ENCODE peak calls at places on chromosomes 13 and 19, in six cellular contexts. N, H, Z, L, M and C are unnamed samples.
A peak's percentile ranks its signal among the peaks of the same experiment; 100 is the strongest.

GRCh38 chr19:41957161-41957837 is 1.8 kb downstream of the RABAC1 start:
- DNase-seq in N (no peak), H (no peak), Z (peak; percentile 48), L (no peak), M (no peak), C (no peak)

GRCh38 chr13:85995788-85996418 is 196.7 kb upstream of the SLITRK6 start:
- DNase-seq in H (no peak), L (no peak), Z (no peak), M (no peak), N (no peak), C (no peak)

GRCh38 chr13:92074658-92075057 is 676.2 kb downstream of the GPC5 start:
- DNase-seq in L (no peak), N (peak; percentile 35), M (no peak), H (no peak), Z (no peak), C (no peak)

GRCh38 chr13:24108615-24108965 is 51.9 kb upstream of the SPATA13 start:
- DNase-seq in M (no peak), H (no peak), N (no peak), L (no peak), Z (no peak), C (no peak)

GRCh38 chr19:17496337-17496997 is 15.0 kb upstream of the PGLS start:
- DNase-seq in N (peak; percentile 78), Z (peak; percentile 95), L (no peak), H (peak; percentile 62), M (peak; percentile 71), C (peak; percentile 52)

GRCh38 chr13:72163671-72164070 is 296.7 kb upstream of the DACH1 start:
- DNase-seq in N (no peak), M (no peak), H (no peak), Z (no peak), L (no peak), C (no peak)

GRCh38 chr19:10109528-10109927 is 2.0 kb upstream of the P2RY11 start:
- DNase-seq in Z (peak; percentile 54), N (no peak), H (no peak), M (no peak), L (no peak), C (no peak)

GRCh38 chr13:44669534-44669933 is 93.4 kb upstream of the TSC22D1 start:
- DNase-seq in M (no peak), H (no peak), N (no peak), Z (no peak), L (no peak), C (no peak)

GRCh38 chr19:42197375-42197817 is 20.1 kb downstream of the DEDD2 start:
- DNase-seq in L (no peak), Z (peak; percentile 76), H (no peak), M (no peak), N (peak; percentile 32), C (no peak)

GRCh38 chr13:101453784-101454201 is 1.3 kb downstream of the ITGBL1 start:
- DNase-seq in H (no peak), L (no peak), N (no peak), Z (peak; percentile 60), M (no peak), C (peak; percentile 47)

DNA sequence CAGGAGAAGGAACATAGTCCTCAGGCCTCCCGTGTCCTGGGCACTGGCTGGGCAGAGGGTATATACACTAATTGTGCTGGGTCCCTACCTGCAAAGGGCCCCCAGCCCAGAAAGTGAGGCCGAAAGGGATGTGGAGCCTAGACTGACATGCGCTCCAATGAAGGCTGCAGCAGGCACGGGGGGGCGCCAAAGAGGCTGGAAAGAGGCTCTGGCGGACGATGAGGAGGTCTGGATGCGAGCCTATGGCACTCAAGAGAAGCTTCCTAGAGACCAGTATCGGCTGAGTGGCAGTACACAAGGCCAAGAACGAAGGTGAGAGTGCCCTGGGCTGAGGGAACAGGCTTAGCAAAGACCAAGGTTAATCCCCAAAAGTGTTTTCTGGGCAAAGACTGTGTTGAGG is 16.6 kb downstream of the VRK3 start:
- DNase-seq in M (no peak), N (no peak), Z (no peak), H (no peak), L (no peak), C (no peak)
- TF ChIP-seq CTCF in M (peak; percentile 30), N (no peak), Z (peak; percentile 13), H (peak; percentile 5), L (no peak), C (no peak)

GRCh38 chr13:75225288-75225687 is 256.7 kb downstream of the TBC1D4 start:
- DNase-seq in L (no peak), N (no peak), H (no peak), M (no peak), Z (no peak), C (no peak)

GRCh38 chr13:75226092-75226491 is 255.9 kb downstream of the TBC1D4 start:
- DNase-seq in M (peak; percentile 8), Z (peak; percentile 13), H (no peak), L (no peak), N (no peak), C (no peak)

GRCh38 chr13:75236774-75237173 is 245.2 kb downstream of the TBC1D4 start:
- DNase-seq in M (no peak), Z (no peak), N (no peak), H (no peak), L (no peak), C (no peak)

GRCh38 chr13:75226755-75227435 is 255.1 kb downstream of the TBC1D4 start:
- DNase-seq in Z (peak; percentile 90), N (no peak), M (no peak), L (no peak), H (no peak), C (no peak)

DNA sequence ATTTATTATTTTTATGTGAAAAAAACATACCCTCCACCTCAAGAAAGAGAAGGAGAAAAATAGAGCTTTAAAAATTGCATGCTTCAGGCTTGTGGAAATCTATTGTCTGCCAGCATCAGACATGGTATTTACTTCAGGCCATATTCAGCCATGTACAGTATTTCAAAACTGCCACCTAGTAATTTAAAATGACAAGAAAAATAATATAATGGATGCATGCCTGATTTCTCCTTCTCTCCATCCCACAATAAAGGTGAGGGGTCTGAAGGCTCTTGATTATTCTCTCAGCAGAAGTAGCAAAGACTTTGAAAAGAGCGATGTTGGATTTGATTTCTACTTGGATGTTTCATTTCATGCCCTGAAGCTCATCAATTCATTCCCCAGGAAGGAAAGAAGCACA is 250.7 kb downstream of the TBC1D4 start:
- DNase-seq in Z (no peak), M (no peak), H (no peak), L (no peak), N (no peak), C (no peak)
- H3K4me1 ChIP-seq in Z (peaks cover 17% of the 10 kb centered on the region), M (peaks cover 3% of the 10 kb centered on the region), H (no peaks in the 10 kb centered on the region), L (no peaks in the 10 kb centered on the region), N (no peaks in the 10 kb centered on the region), C (no peaks in the 10 kb centered on the region)

DNA sequence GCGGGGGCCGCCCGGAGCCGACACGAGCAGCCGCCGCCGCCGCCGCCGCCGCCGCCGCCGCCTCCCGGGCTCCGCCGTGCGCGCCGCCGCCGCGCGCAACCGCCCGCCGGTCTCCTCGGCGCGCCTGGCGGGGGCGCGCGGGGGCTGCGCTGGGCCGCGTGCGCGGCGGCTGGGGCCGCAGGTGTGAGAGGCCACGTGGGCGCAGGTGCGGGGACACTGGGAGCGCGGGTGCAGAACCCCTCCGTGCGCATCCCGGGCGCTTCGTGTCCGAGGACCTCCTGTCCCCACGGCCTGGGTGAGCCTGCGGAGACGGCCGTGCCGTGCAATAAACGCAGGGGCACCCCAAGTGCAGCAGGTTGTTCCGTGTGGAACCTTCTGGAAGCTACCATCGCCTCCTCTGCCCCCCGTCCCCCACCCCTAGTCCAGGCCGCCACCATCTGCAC is at the start of gene LINGO3:
- DNase-seq in M (no peak), H (no peak), Z (peak; percentile 75), L (peak; percentile 55), N (no peak), C (peak; percentile 66)
- H3K4me3 ChIP-seq in M (no peak within 1 kb of the TSS), H (no peak within 1 kb of the TSS), Z (peak within 1 kb of the TSS; percentile 42), L (peak within 1 kb of the TSS; percentile 32), N (no peak within 1 kb of the TSS), C (no peak within 1 kb of the TSS)

GRCh38 chr19:46599716-46600392 is 1.3 kb upstream of the CALM3 start:
- DNase-seq in Z (peak; percentile 73), N (no peak), M (no peak), L (no peak), H (no peak), C (peak; percentile 15)

GRCh38 chr19:46601318-46602224 is at the start of gene CALM3:
- DNase-seq in M (no peak), L (peak; percentile 77), Z (peak; percentile 90), N (peak; percentile 25), H (no peak), C (peak; percentile 82)

GRCh38 chr19:46598372-46598917 is 2.7 kb upstream of the CALM3 start:
- DNase-seq in M (no peak), Z (no peak), N (no peak), L (no peak), H (no peak), C (no peak)

GRCh38 chr19:46602392-46603194 is 1.5 kb downstream of the CALM3 start:
- DNase-seq in Z (peak; percentile 87), L (peak; percentile 63), H (no peak), M (no peak), N (peak; percentile 25), C (peak; percentile 76)

GRCh38 chr19:46600393-46601317 is 475 bp upstream of the CALM3 start:
- DNase-seq in H (peak; percentile 98), L (peak; percentile 98), Z (peak; percentile 99), N (peak; percentile 98), M (peak; percentile 96), C (peak; percentile 94)
- TF ChIP-seq CTCF in H (no peak), L (no peak), Z (no peak), N (no peak), M (no peak), C (no peak)

GRCh38 chr13:27971776-27972618 is 2.9 kb upstream of the CDX2 start:
- DNase-seq in H (no peak), M (no peak), L (no peak), Z (peak; percentile 65), N (no peak), C (no peak)

GRCh38 chr13:27972619-27972877 is 3.4 kb upstream of the CDX2 start:
- DNase-seq in H (no peak), N (no peak), Z (no peak), L (no peak), M (no peak), C (no peak)

GRCh38 chr13:27975579-27976361 is 6.7 kb upstream of the CDX2 start:
- DNase-seq in H (no peak), M (no peak), Z (peak; percentile 63), L (no peak), N (no peak), C (no peak)

GRCh38 chr13:27973291-27973690 is 4.2 kb upstream of the CDX2 start:
- DNase-seq in M (no peak), L (no peak), Z (peak; percentile 55), H (no peak), N (no peak), C (no peak)

GRCh38 chr13:27973956-27974662 is 5.0 kb upstream of the CDX2 start:
- DNase-seq in N (no peak), H (no peak), L (no peak), Z (peak; percentile 76), M (no peak), C (no peak)
- H3K4me1 ChIP-seq in N (peaks cover 7% of the 10 kb centered on the region), H (peaks cover 26% of the 10 kb centered on the region), L (peaks cover 22% of the 10 kb centered on the region), Z (no peaks in the 10 kb centered on the region), M (peaks cover 7% of the 10 kb centered on the region), C (no peaks in the 10 kb centered on the region)

GRCh38 chr19:55113570-55114039 is 3.8 kb downstream of the PPP1R12C start:
- DNase-seq in L (peak; percentile 96), M (no peak), Z (peak; percentile 98), H (peak; percentile 98), N (peak; percentile 95), C (peak; percentile 68)
- H3K4me3 ChIP-seq in L (peak overlapping the region; percentile 12), M (no peak overlapping the region), Z (no peak overlapping the region), H (no peak overlapping the region), N (no peak overlapping the region), C (no peak overlapping the region)